ENCODE peak calls at places on chromosomes 5 and 9, in nine cellular contexts. Q is colonic mucosa, L is uterus, E is osteocyte, F is LNCaP clone FGC, H is kidney epithelial cell, T is PC-9, G is ovary, A is brain microvascular endothelial cell. K is an unnamed sample.
A peak's percentile ranks its signal among the peaks of the same experiment; 100 is the strongest.

GRCh38 chr5:98464737-98465330 is 308.6 kb upstream of the RGMB start:
- DNase-seq in Q (no peak), L (no peak), E (no peak), F (no peak), H (no peak), T (no peak), G (no peak), A (no peak), K (no peak)

GRCh38 chr9:123322771-123323481 is 33.1 kb upstream of the CRB2 start:
- DNase-seq in Q (no peak), L (no peak), E (no peak), F (no peak), H (no peak), T (no peak), G (no peak), A (no peak), K (peak; percentile 53)

GRCh38 chr5:88606626-88607025 is 276.4 kb downstream of the MEF2C start:
- DNase-seq in Q (no peak), L (no peak), E (no peak), F (no peak), H (no peak), T (no peak), G (no peak), A (no peak), K (no peak)

GRCh38 chr5:151699071-151699901 is 12.6 kb upstream of the SPARC start:
- DNase-seq in Q (peak; percentile 49), L (peak; percentile 91), E (peak; percentile 91), F (no peak), H (peak; percentile 93), T (no peak), G (peak; percentile 89), A (peak; percentile 98), K (no peak)

GRCh38 chr5:113106821-113107220 is 130.2 kb downstream of the DCP2 start:
- DNase-seq in Q (no peak), L (no peak), E (no peak), F (no peak), H (no peak), T (no peak), G (no peak), A (no peak), K (no peak)

GRCh38 chr9:123316053-123316718 is 39.8 kb upstream of the CRB2 start:
- DNase-seq in Q (no peak), L (no peak), E (no peak), F (no peak), H (no peak), T (no peak), G (no peak), A (no peak), K (no peak)

GRCh38 chr9:93164085-93164484 is 19.9 kb upstream of the WNK2 start:
- DNase-seq in Q (no peak), L (no peak), E (no peak), F (no peak), H (no peak), T (no peak), G (no peak), A (no peak), K (no peak)

GRCh38 chr9:124453586-124454191 is 3.4 kb downstream of the ADGRD2 start:
- DNase-seq in Q (peak; percentile 75), L (no peak), E (no peak), F (no peak), H (no peak), T (no peak), G (no peak), A (no peak), K (no peak)

GRCh38 chr5:54180616-54181015 is 129.8 kb downstream of the ARL15 start:
- DNase-seq in Q (no peak), L (peak; percentile 18), E (no peak), F (no peak), H (no peak), T (no peak), G (no peak), A (peak; percentile 12), K (no peak)

GRCh38 chr9:13728121-13728520 is 448.6 kb upstream of the MPDZ start:
- DNase-seq in Q (no peak), L (peak; percentile 56), E (no peak), F (peak; percentile 78), H (no peak), T (no peak), G (no peak), A (no peak), K (no peak)

GRCh38 chr9:93037476-93037971 is 21.0 kb upstream of the SUSD3 start:
- DNase-seq in Q (no peak), L (no peak), E (no peak), F (no peak), H (no peak), T (no peak), G (no peak), A (no peak), K (no peak)

GRCh38 chr5:39217365-39218281 is 1.7 kb downstream of the FYB1 start:
- DNase-seq in Q (peak; percentile 78), L (peak; percentile 82), E (no peak), F (peak; percentile 46), H (peak; percentile 34), T (peak; percentile 80), G (peak; percentile 66), A (peak; percentile 79), K (no peak)

GRCh38 chr9:103361906-103362305 is 366.8 kb downstream of the CYLC2 start:
- DNase-seq in Q (no peak), L (no peak), E (no peak), F (no peak), H (no peak), T (no peak), G (no peak), A (no peak), K (no peak)

GRCh38 chr9:91698266-91698665 is 251.8 kb downstream of the ROR2 start:
- DNase-seq in Q (no peak), L (no peak), E (no peak), F (no peak), H (no peak), T (no peak), G (no peak), A (no peak), K (no peak)

GRCh38 chr5:141543053-141543452 is 54.2 kb downstream of the PCDHGC5 start:
- DNase-seq in Q (no peak), L (no peak), E (no peak), F (no peak), H (no peak), T (no peak), G (no peak), A (no peak), K (no peak)

GRCh38 chr5:78647411-78647818 is 1.2 kb downstream of the LHFPL2 start:
- DNase-seq in Q (peak; percentile 71), L (no peak), E (no peak), F (no peak), H (no peak), T (no peak), G (no peak), A (peak; percentile 34), K (no peak)

GRCh38 chr5:134223406-134224251 is 2.2 kb downstream of the PPP2CA start:
- DNase-seq in Q (no peak), L (no peak), E (no peak), F (no peak), H (no peak), T (no peak), G (no peak), A (no peak), K (no peak)

GRCh38 chr5:173395257-173395932 is 67.2 kb upstream of the STC2 start:
- DNase-seq in Q (no peak), L (no peak), E (no peak), F (no peak), H (no peak), T (no peak), G (no peak), A (peak; percentile 85), K (no peak)
- TF ChIP-seq CTCF in Q (no peak), L (no peak), E (peak; percentile 53), F (no peak), H (peak; percentile 41), T (peak; percentile 37), G (no peak), A (peak; percentile 85), K (no peak)

GRCh38 chr5:31251032-31251431 is 57.5 kb downstream of the CDH6 start:
- DNase-seq in Q (no peak), L (no peak), E (no peak), F (no peak), H (no peak), T (no peak), G (no peak), A (no peak), K (no peak)
- TF ChIP-seq CTCF in Q (no peak), L (no peak), E (no peak), F (no peak), H (no peak), T (no peak), G (no peak), A (peak; percentile 14), K (no peak)

DNA sequence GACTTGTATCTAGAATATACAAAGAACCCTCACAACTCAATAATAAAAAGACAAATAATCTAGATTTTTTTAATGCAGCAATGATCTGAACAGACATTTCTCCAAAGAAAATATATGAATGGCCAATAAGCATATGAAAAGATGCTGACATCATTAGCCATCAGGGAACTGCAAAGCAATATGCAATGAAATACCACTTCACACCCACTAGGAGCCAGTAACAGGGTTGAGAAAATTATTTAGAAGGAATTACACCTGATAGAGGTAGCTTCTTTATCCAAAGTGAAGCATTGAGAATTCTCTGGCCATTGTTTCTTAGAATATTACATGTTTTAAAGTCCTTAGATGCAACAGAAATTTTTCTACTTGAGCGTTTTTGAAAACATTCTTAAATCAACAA is 316.9 kb downstream of the KCNN2 start:
- DNase-seq in Q (no peak), L (no peak), E (no peak), F (no peak), H (no peak), T (no peak), G (no peak), A (no peak), K (no peak)
- TF ChIP-seq CTCF in Q (no peak), L (no peak), E (no peak), F (peak; percentile 20), H (no peak), T (no peak), G (no peak), A (no peak), K (no peak)

GRCh38 chr5:109945097-109945678 is 255.5 kb downstream of the MAN2A1 start:
- DNase-seq in Q (no peak), L (no peak), E (no peak), F (no peak), H (peak; percentile 43), T (no peak), G (no peak), A (no peak), K (no peak)
- TF ChIP-seq CTCF in Q (no peak), L (no peak), E (no peak), F (no peak), H (no peak), T (no peak), G (no peak), A (no peak), K (no peak)

GRCh38 chr5:173629628-173630027 is 13.2 kb upstream of the BOD1 start:
- DNase-seq in Q (no peak), L (no peak), E (no peak), F (no peak), H (no peak), T (no peak), G (no peak), A (no peak), K (no peak)
- TF ChIP-seq CTCF in Q (no peak), L (no peak), E (peak; percentile 36), F (peak; percentile 26), H (peak; percentile 29), T (peak; percentile 46), G (no peak), A (peak; percentile 57), K (no peak)

GRCh38 chr5:1908931-1909330 is 26.2 kb upstream of the IRX4 start:
- DNase-seq in Q (no peak), L (no peak), E (no peak), F (no peak), H (no peak), T (no peak), G (no peak), A (no peak), K (no peak)
- TF ChIP-seq CTCF in Q (no peak), L (no peak), E (no peak), F (no peak), H (no peak), T (no peak), G (no peak), A (no peak), K (no peak)

K was measured in activated B cell treated with CpG ODN at 0.5 μM for 24 hours.